ENCODE peak calls at places on chromosomes 1 and 21, in seven cellular contexts. O is tibial nerve, X is heart left ventricle, D is vagina, K is Peyer's patch, M is ovary, W is stomach. G is an unnamed sample.

GRCh38 chr1:74584185-74584584 is 71.8 kb upstream of the LRRC53 start:
- DNase-seq in K (no peak), W (no peak), O (no peak), D (no peak), X (no peak), M (no peak), G (no peak)

GRCh38 chr1:205587576-205587975 is 44.2 kb downstream of the ELK4 start:
- DNase-seq in O (no peak), D (no peak), M (no peak), W (no peak), X (no peak), K (peak; percentile 29), G (no peak)

GRCh38 chr1:87404306-87404705 is 75.6 kb downstream of the LMO4 start:
- DNase-seq in M (no peak), O (no peak), D (no peak), K (no peak), W (no peak), X (no peak), G (no peak)

GRCh38 chr1:81186271-81186670 is 614.5 kb upstream of the ADGRL2 start:
- DNase-seq in K (no peak), M (no peak), O (no peak), W (no peak), X (no peak), D (no peak), G (no peak)

GRCh38 chr21:14878971-14879370 is 185.8 kb downstream of the NRIP1 start:
- DNase-seq in K (no peak), O (no peak), X (no peak), M (no peak), W (no peak), D (no peak), G (no peak)

GRCh38 chr1:940121-941026 is 16.7 kb downstream of the SAMD11 start:
- DNase-seq in W (peak; percentile 56), D (no peak), X (peak; percentile 82), O (no peak), K (peak; percentile 63), M (peak; percentile 85), G (peak; percentile 34)

GRCh38 chr1:207306603-207307002 is 14.9 kb upstream of the CD55 start:
- DNase-seq in K (no peak), D (no peak), M (no peak), X (no peak), O (no peak), W (no peak), G (no peak)

GRCh38 chr1:1114431-1114830 is 1.5 kb downstream of the C1orf159 start:
- DNase-seq in M (peak; percentile 28), X (no peak), D (no peak), O (no peak), W (no peak), K (no peak), G (no peak)

GRCh38 chr1:36453051-36453450 is 2.8 kb upstream of the OSCP1 start:
- DNase-seq in D (no peak), K (no peak), O (no peak), M (no peak), X (no peak), W (no peak), G (no peak)

GRCh38 chr21:25368531-25368930 is 238.8 kb downstream of the MRPL39 start:
- DNase-seq in O (no peak), X (no peak), K (no peak), W (no peak), D (no peak), M (no peak), G (no peak)

DNA sequence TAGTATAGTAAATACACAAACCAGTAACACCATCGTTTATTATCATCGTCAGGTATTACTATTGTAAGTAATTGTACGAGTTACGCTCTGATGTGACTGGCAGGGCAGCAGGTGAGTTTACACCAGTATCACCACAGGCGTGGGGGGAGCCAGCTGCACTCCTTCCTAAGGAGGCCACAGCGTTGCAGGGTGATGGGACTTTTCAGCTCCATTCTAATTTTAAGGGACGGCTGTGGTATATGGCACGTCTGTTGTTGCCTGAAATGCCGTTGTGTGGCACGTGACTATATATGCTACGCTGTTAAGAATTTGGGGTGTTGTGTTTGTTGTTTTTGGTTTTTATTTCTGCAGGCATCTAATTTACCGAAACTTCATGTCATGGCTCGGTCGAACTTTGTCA is 164.8 kb upstream of the COL6A1 start:
- DNase-seq in W (no peak), X (no peak), K (no peak), D (no peak), O (no peak), M (no peak), G (no peak)
- TF ChIP-seq CTCF in W (no peak), X (no peak), K (no peak), D (no peak), O (no peak), M (no peak), G (no peak)

DNA sequence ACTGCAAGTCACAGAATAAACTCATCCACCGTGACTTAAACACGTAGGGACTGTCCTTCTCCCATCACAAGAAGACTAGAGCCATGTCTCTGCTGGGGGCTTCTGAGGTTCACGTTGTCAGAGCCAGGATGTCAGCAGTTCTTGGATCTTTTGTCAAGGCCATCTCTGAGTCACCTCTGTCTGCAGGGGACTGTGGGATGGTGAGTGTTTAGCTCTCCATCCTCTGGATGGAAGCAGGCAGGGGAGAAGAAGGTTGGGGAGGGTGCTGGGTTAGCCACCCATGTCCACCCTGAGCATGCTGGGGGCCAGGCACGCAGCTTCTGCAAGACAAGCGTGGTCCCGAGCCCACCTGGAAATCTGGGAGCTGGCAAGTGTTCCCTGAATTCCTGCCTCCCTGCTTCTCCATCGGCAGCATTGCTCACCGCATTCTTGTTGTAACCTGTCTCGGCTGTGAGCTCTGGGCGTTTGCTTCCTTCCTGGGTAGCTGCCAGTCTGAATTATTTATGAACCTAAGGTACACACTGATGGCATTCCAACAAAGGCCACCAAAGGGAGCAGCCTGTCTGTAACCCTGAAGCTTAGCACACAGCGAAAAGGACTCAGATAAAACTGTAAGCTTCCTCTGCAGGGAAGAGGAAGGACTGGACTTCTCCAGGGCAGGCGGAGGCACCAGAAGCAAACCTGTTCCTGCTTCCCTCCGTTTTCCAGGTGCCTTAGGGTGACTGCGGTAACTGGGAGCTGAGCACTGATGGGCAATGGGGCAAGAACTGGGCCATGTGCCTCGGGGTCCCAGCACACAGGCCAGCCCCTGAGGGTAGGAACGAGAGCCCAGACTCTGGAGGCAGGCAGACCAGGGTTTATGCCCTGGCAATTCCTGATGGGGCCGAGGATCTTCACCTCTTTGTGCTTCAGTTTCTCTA is 88.6 kb downstream of the RIPK4 start:
- DNase-seq in M (no peak), K (peak; percentile 81), X (no peak), O (no peak), W (peak; percentile 87), D (peak; percentile 96), G (peak; percentile 57)
- TF ChIP-seq POLR2A in M (no peak), K (peak; percentile 75), X (no peak), O (no peak), W (no peak), D (no peak), G (peak; percentile 2)

GRCh38 chr1:152394151-152394550 is 19.9 kb downstream of the CRNN start:
- DNase-seq in K (no peak), D (no peak), W (no peak), O (no peak), M (no peak), X (no peak), G (no peak)

GRCh38 chr1:152397474-152397873 is 16.6 kb downstream of the CRNN start:
- DNase-seq in D (no peak), K (no peak), M (no peak), X (no peak), W (no peak), O (no peak), G (no peak)

DNA sequence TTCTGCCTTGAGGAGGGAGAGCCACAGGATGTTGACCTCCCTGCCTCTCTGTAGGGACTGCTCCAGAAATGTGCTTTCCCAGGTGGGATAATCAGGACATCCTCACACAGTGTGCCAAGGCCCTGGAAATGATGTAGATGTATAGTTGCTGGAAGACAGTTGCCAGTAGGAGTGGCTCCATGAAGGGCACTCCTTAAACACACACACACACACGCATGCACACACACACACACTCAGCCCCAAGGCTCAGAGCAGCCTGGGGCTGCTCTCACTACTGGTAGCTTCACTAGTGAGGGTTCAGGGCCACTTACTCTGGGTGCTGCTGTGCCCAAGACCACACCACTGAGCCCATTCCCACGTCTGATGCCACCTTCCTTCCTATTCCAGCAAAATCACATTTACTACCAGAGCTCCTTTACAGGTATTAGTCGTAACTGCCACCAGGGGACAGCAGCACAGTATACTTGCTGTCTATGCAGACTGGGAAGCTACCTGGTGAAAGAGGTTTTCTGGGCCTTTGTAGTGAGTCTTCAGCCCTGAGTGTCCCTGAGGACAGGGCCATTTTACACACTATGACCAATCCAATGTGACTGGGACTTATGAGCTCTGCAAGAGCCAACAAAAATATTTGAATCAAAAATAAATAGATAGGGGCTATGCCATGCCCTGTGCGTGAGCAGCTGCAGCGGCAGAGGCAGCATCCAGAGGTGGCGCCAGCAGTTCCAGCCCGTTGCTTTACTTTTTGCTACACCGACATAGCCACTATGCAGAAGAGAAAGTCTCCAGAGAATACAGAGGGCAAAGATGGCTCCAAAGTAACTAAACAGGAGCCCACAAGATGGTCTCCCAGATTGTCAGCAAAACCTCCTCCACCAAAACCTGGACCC is 15.0 kb downstream of the CRNN start:
- DNase-seq in K (no peak), X (no peak), W (no peak), M (no peak), O (no peak), D (no peak), G (peak; percentile 44)
- TF ChIP-seq CTCF in K (peak; percentile 15), X (no peak), W (no peak), M (no peak), O (peak; percentile 22), D (peak; percentile 12), G (no peak)

GRCh38 chr1:41679531-41679930 is 195.0 kb upstream of the EDN2 start:
- DNase-seq in W (no peak), O (no peak), X (no peak), K (no peak), D (no peak), M (no peak), G (no peak)

GRCh38 chr1:41679994-41680393 is 195.5 kb upstream of the EDN2 start:
- DNase-seq in X (no peak), K (no peak), W (no peak), D (no peak), M (no peak), O (no peak), G (no peak)

GRCh38 chr1:41681331-41682136 is 197.1 kb upstream of the EDN2 start:
- DNase-seq in K (no peak), M (no peak), W (no peak), X (no peak), O (peak; percentile 41), D (no peak), G (no peak)

GRCh38 chr1:41677586-41677985 is 193.1 kb upstream of the EDN2 start:
- DNase-seq in K (no peak), X (no peak), O (no peak), W (no peak), M (no peak), D (no peak), G (no peak)

DNA sequence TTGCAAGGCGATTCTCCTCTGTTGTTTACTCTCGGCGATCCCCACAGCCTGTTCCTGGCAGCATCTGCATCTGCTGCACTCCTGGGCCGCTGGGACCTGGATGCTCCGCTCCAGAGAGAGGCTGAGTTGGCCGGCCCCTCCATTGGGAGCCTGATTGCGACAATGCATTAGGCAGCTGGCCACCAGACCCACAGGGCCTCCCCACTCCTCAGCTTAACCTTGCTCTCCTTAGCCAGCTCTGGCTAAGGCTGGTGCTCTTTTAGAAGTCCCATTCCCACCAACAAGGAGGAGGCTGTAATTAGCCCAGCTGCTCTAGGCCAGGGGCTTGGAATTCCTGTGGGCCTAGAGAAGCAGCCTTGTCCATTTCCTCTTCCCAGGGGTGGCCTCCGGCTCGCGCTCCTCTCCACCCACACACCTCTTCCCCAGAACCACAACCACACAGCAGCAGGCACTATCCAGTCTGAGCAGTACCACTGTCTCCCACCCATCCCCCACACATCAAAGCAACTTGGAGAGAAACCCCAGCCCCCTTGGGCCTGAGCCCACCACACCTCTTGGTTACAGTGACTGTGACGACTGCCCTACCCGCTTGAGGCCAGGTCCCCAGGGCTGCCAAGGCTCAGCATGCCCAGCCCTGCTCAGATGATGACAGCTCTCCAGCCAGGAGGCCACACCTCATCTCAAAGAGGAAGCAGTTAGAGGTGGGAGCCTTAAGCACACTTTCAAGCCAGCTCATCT is 193.8 kb upstream of the EDN2 start:
- DNase-seq in M (no peak), W (no peak), X (peak; percentile 55), D (no peak), K (peak; percentile 52), O (peak; percentile 60), G (peak; percentile 16)
- TF ChIP-seq POLR2A in M (no peak), W (no peak), X (no peak), D (no peak), K (no peak), O (no peak), G (no peak)

G was measured in thyroid gland.